ENCODE peak calls at places on chromosomes 12 and 14, in seven cellular contexts. One of them, this sample, is unnamed. For H3K36me3 and H3K27me3, the result is how much of the 10 kb centered on the place peaks cover.

GRCh38 chr14:79951572-79951971 is 259.7 kb downstream of the DIO2 start:
- DNase-seq in tibial nerve: no peak
- DNase-seq in CD8-positive, alpha-beta memory T cell: no peak
- DNase-seq in K562: no peak
- DNase-seq in esophagus muscularis mucosa: no peak
- DNase-seq in endodermal cell: no peak
- DNase-seq in uterus: no peak
- DNase-seq in this sample: no peak

GRCh38 chr12:63917864-63918742 is 73.6 kb downstream of the SRGAP1 start:
- DNase-seq in uterus: no peak
- DNase-seq in esophagus muscularis mucosa: no peak
- DNase-seq in endodermal cell: no peak
- DNase-seq in K562: no peak
- DNase-seq in CD8-positive, alpha-beta memory T cell: no peak
- DNase-seq in tibial nerve: peak
- DNase-seq in this sample: no peak

GRCh38 chr14:68896132-68896531 is 83.0 kb downstream of the ACTN1 start:
- DNase-seq in esophagus muscularis mucosa: no peak
- DNase-seq in tibial nerve: no peak
- DNase-seq in CD8-positive, alpha-beta memory T cell: no peak
- DNase-seq in endodermal cell: peak
- DNase-seq in K562: no peak
- DNase-seq in uterus: no peak
- DNase-seq in this sample: peak

GRCh38 chr12:80632835-80633234 is 74.6 kb upstream of the MYF6 start:
- DNase-seq in CD8-positive, alpha-beta memory T cell: no peak
- DNase-seq in uterus: no peak
- DNase-seq in esophagus muscularis mucosa: no peak
- DNase-seq in endodermal cell: peak
- DNase-seq in tibial nerve: no peak
- DNase-seq in K562: no peak
- DNase-seq in this sample: peak

GRCh38 chr14:100767788-100768536 is 41.3 kb downstream of the DLK1 start:
- DNase-seq in K562: no peak
- DNase-seq in tibial nerve: no peak
- DNase-seq in endodermal cell: peak
- DNase-seq in CD8-positive, alpha-beta memory T cell: no peak
- DNase-seq in esophagus muscularis mucosa: no peak
- DNase-seq in uterus: no peak
- DNase-seq in this sample: no peak

GRCh38 chr14:56199095-56199975 is 81.1 kb downstream of the PELI2 start:
- DNase-seq in endodermal cell: no peak
- DNase-seq in CD8-positive, alpha-beta memory T cell: no peak
- DNase-seq in esophagus muscularis mucosa: peak
- DNase-seq in uterus: peak
- DNase-seq in tibial nerve: peak
- DNase-seq in K562: peak
- DNase-seq in this sample: no peak

GRCh38 chr14:91272341-91273272 is 28.1 kb upstream of the GPR68 start:
- DNase-seq in esophagus muscularis mucosa: no peak
- DNase-seq in uterus: no peak
- DNase-seq in endodermal cell: no peak
- DNase-seq in CD8-positive, alpha-beta memory T cell: no peak
- DNase-seq in K562: no peak
- DNase-seq in tibial nerve: no peak
- DNase-seq in this sample: no peak

GRCh38 chr14:96999654-97000155 is 202.5 kb downstream of the VRK1 start:
- DNase-seq in CD8-positive, alpha-beta memory T cell: no peak
- DNase-seq in esophagus muscularis mucosa: no peak
- DNase-seq in tibial nerve: no peak
- DNase-seq in endodermal cell: peak
- DNase-seq in K562: no peak
- DNase-seq in uterus: no peak
- DNase-seq in this sample: no peak

GRCh38 chr12:497501-498160 is 37.9 kb downstream of the B4GALNT3 start:
- DNase-seq in endodermal cell: peak
- DNase-seq in CD8-positive, alpha-beta memory T cell: no peak
- DNase-seq in K562: no peak
- DNase-seq in esophagus muscularis mucosa: no peak
- DNase-seq in uterus: no peak
- DNase-seq in tibial nerve: no peak
- DNase-seq in this sample: no peak

GRCh38 chr12:120125792-120126634 is 9.5 kb upstream of the RAB35 start:
- DNase-seq in K562: no peak
- DNase-seq in tibial nerve: no peak
- DNase-seq in CD8-positive, alpha-beta memory T cell: no peak
- DNase-seq in uterus: no peak
- DNase-seq in endodermal cell: no peak
- DNase-seq in esophagus muscularis mucosa: no peak
- DNase-seq in this sample: no peak

GRCh38 chr14:50001999-50002925 is 109.4 kb downstream of the ARF6 start:
- DNase-seq in K562: no peak
- DNase-seq in uterus: no peak
- DNase-seq in endodermal cell: peak
- DNase-seq in CD8-positive, alpha-beta memory T cell: peak
- DNase-seq in esophagus muscularis mucosa: no peak
- DNase-seq in tibial nerve: no peak
- DNase-seq in this sample: peak

GRCh38 chr12:124519741-124520140 is 47.7 kb downstream of the NCOR2 start:
- DNase-seq in esophagus muscularis mucosa: no peak
- DNase-seq in K562: no peak
- DNase-seq in uterus: peak
- DNase-seq in tibial nerve: no peak
- DNase-seq in CD8-positive, alpha-beta memory T cell: no peak
- DNase-seq in endodermal cell: no peak
- DNase-seq in this sample: no peak

GRCh38 chr12:1911598-1912575 is 6.6 kb downstream of the CACNA2D4 start:
- DNase-seq in K562: peak
- DNase-seq in uterus: no peak
- DNase-seq in CD8-positive, alpha-beta memory T cell: no peak
- DNase-seq in endodermal cell: peak
- DNase-seq in tibial nerve: no peak
- DNase-seq in esophagus muscularis mucosa: peak
- DNase-seq in this sample: peak

GRCh38 chr14:34246206-34246605 is 215.8 kb downstream of the SPTSSA start:
- DNase-seq in endodermal cell: no peak
- DNase-seq in K562: no peak
- DNase-seq in tibial nerve: no peak
- DNase-seq in esophagus muscularis mucosa: peak
- DNase-seq in CD8-positive, alpha-beta memory T cell: no peak
- DNase-seq in uterus: no peak
- DNase-seq in this sample: no peak

GRCh38 chr14:99471731-99472130 is 8.9 kb downstream of the SETD3 start:
- DNase-seq in esophagus muscularis mucosa: no peak
- DNase-seq in tibial nerve: no peak
- DNase-seq in uterus: no peak
- DNase-seq in CD8-positive, alpha-beta memory T cell: no peak
- DNase-seq in K562: no peak
- DNase-seq in endodermal cell: no peak
- DNase-seq in this sample: no peak

GRCh38 chr14:34250959-34251358 is 211.1 kb downstream of the SPTSSA start:
- DNase-seq in K562: no peak
- DNase-seq in CD8-positive, alpha-beta memory T cell: no peak
- DNase-seq in uterus: no peak
- DNase-seq in esophagus muscularis mucosa: peak
- DNase-seq in endodermal cell: no peak
- DNase-seq in tibial nerve: no peak
- DNase-seq in this sample: no peak

GRCh38 chr14:60965402-60965801 is 15.5 kb downstream of the TRMT5 start:
- DNase-seq in endodermal cell: no peak
- DNase-seq in uterus: no peak
- DNase-seq in K562: no peak
- DNase-seq in CD8-positive, alpha-beta memory T cell: no peak
- DNase-seq in esophagus muscularis mucosa: no peak
- DNase-seq in tibial nerve: no peak
- DNase-seq in this sample: no peak

GRCh38 chr12:123743002-123743401 is 19.1 kb upstream of the DNAH10 start:
- DNase-seq in K562: peak
- DNase-seq in tibial nerve: no peak
- DNase-seq in endodermal cell: no peak
- DNase-seq in uterus: no peak
- DNase-seq in CD8-positive, alpha-beta memory T cell: no peak
- DNase-seq in esophagus muscularis mucosa: no peak
- DNase-seq in this sample: no peak

GRCh38 chr14:92316937-92317336 is 6.0 kb upstream of the SLC24A4 start:
- DNase-seq in esophagus muscularis mucosa: no peak
- DNase-seq in K562: no peak
- DNase-seq in endodermal cell: peak
- DNase-seq in tibial nerve: no peak
- DNase-seq in uterus: no peak
- DNase-seq in CD8-positive, alpha-beta memory T cell: no peak
- DNase-seq in this sample: no peak

GRCh38 chr14:103115845-103116572 is 7.3 kb upstream of the TNFAIP2 start:
- DNase-seq in K562: no peak
- DNase-seq in CD8-positive, alpha-beta memory T cell: no peak
- DNase-seq in tibial nerve: no peak
- DNase-seq in uterus: no peak
- DNase-seq in endodermal cell: no peak
- DNase-seq in esophagus muscularis mucosa: no peak
- DNase-seq in this sample: no peak

GRCh38 chr12:71759941-71760340 is 5.3 kb downstream of the RAB21 start:
- DNase-seq in tibial nerve: no peak
- DNase-seq in endodermal cell: no peak
- DNase-seq in uterus: no peak
- DNase-seq in K562: no peak
- DNase-seq in CD8-positive, alpha-beta memory T cell: no peak
- DNase-seq in esophagus muscularis mucosa: no peak
- DNase-seq in this sample: no peak
- H3K4me3 ChIP-seq in tibial nerve: no peak
- H3K4me3 ChIP-seq in endodermal cell: no peak
- H3K4me3 ChIP-seq in uterus: no peak
- H3K4me3 ChIP-seq in K562: no peak
- H3K4me3 ChIP-seq in CD8-positive, alpha-beta memory T cell: no peak
- H3K4me3 ChIP-seq in esophagus muscularis mucosa: no peak
- H3K4me3 ChIP-seq in this sample: no peak

DNA sequence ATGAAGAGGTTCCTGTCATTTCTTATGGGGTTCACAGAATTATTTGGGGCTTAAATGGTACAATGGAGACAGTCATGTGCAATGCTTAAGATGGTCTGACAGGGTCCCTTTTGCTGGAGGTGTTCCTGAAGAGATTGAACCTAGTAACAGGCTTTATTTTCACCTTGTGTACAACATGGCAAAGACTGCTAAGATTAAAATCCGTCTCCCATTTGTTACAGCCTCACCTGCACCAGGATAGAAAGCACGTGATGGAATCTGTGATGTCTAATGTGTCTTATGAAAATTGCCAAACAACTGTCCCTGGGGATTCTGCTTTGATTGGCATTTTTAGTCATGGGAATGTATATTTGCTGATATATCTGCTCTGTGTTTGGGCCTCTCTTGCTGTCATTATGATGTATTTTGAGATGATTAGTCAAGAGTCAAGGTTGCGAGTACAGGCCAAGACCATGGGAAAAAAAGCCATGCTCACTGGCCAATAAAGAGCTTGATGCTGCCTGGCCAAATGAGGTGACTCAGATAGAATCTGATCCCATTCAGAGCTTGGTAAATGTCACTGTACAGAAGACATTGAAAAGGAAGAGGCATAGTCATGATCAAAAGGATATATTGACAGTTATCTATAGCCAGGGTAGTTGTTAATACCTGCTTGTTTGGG is 96.1 kb downstream of the FLRT2 start:
- DNase-seq in esophagus muscularis mucosa: no peak
- DNase-seq in endodermal cell: no peak
- DNase-seq in uterus: no peak
- DNase-seq in CD8-positive, alpha-beta memory T cell: no peak
- DNase-seq in K562: no peak
- DNase-seq in tibial nerve: no peak
- DNase-seq in this sample: no peak
- H3K36me3 ChIP-seq in esophagus muscularis mucosa: under half
- H3K36me3 ChIP-seq in endodermal cell: under half
- H3K36me3 ChIP-seq in uterus: under half
- H3K36me3 ChIP-seq in CD8-positive, alpha-beta memory T cell: under half
- H3K36me3 ChIP-seq in K562: under half
- H3K36me3 ChIP-seq in tibial nerve: under half
- H3K36me3 ChIP-seq in this sample: under half

DNA sequence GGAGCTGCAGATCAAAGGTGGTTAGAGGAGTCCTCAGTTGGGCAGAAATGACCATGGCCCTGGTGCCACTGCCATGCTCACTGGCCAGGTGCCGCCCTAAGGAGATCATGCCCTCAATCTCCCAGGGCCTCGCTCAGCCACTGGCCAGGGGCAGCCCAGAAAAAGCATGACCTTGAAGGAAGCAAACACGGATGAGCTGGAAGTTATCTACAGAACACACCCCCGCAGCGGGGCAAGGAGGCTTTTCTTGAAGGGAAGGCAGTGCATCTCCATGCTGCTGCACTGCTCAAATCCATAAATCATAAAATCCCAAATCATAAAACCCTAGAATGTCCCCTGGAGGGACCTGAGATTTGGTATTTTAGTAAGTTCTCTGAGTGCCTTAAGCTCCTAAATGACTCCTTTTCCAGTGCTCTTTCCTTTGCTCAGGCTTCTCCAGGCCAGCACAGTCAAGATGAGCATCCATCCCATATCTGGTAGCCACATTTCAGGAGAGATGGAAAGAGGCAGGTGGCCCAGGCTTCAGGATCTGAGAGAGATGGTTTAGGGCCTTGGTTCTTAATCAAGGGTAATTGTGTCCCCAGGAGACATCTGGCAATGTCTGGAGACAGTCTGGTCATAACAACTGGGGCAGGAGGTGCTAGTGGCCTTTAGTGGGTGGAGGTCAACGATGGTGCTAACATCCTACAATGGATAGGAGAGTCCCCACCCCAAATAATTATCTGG is 217.3 kb downstream of the RBM19 start:
- DNase-seq in endodermal cell: no peak
- DNase-seq in CD8-positive, alpha-beta memory T cell: no peak
- DNase-seq in K562: peak
- DNase-seq in uterus: no peak
- DNase-seq in esophagus muscularis mucosa: no peak
- DNase-seq in tibial nerve: no peak
- DNase-seq in this sample: no peak
- H3K27me3 ChIP-seq in endodermal cell: under half
- H3K27me3 ChIP-seq in CD8-positive, alpha-beta memory T cell: under half
- H3K27me3 ChIP-seq in K562: under half
- H3K27me3 ChIP-seq in uterus: under half
- H3K27me3 ChIP-seq in esophagus muscularis mucosa: under half
- H3K27me3 ChIP-seq in tibial nerve: under half
- H3K27me3 ChIP-seq in this sample: under half

GRCh38 chr12:89706551-89707348 is 1.9 kb downstream of the ATP2B1 start:
- DNase-seq in uterus: peak
- DNase-seq in K562: no peak
- DNase-seq in tibial nerve: peak
- DNase-seq in endodermal cell: peak
- DNase-seq in CD8-positive, alpha-beta memory T cell: no peak
- DNase-seq in esophagus muscularis mucosa: no peak
- DNase-seq in this sample: peak

GRCh38 chr12:89703768-89704167 is 4.9 kb downstream of the ATP2B1 start:
- DNase-seq in uterus: no peak
- DNase-seq in endodermal cell: no peak
- DNase-seq in esophagus muscularis mucosa: no peak
- DNase-seq in tibial nerve: no peak
- DNase-seq in CD8-positive, alpha-beta memory T cell: no peak
- DNase-seq in K562: no peak
- DNase-seq in this sample: no peak

GRCh38 chr12:89701606-89702206 is 6.9 kb downstream of the ATP2B1 start:
- DNase-seq in K562: no peak
- DNase-seq in tibial nerve: no peak
- DNase-seq in endodermal cell: no peak
- DNase-seq in CD8-positive, alpha-beta memory T cell: no peak
- DNase-seq in esophagus muscularis mucosa: no peak
- DNase-seq in uterus: no peak
- DNase-seq in this sample: no peak

GRCh38 chr12:89702503-89702902 is 6.1 kb downstream of the ATP2B1 start:
- DNase-seq in endodermal cell: no peak
- DNase-seq in esophagus muscularis mucosa: no peak
- DNase-seq in CD8-positive, alpha-beta memory T cell: no peak
- DNase-seq in uterus: no peak
- DNase-seq in K562: no peak
- DNase-seq in tibial nerve: no peak
- DNase-seq in this sample: no peak

GRCh38 chr12:89704457-89704856 is 4.2 kb downstream of the ATP2B1 start:
- DNase-seq in endodermal cell: no peak
- DNase-seq in tibial nerve: no peak
- DNase-seq in esophagus muscularis mucosa: no peak
- DNase-seq in K562: no peak
- DNase-seq in CD8-positive, alpha-beta memory T cell: no peak
- DNase-seq in uterus: no peak
- DNase-seq in this sample: no peak
- H3K4me3 ChIP-seq in endodermal cell: no peak
- H3K4me3 ChIP-seq in tibial nerve: no peak
- H3K4me3 ChIP-seq in esophagus muscularis mucosa: no peak
- H3K4me3 ChIP-seq in K562: no peak
- H3K4me3 ChIP-seq in CD8-positive, alpha-beta memory T cell: no peak
- H3K4me3 ChIP-seq in uterus: no peak
- H3K4me3 ChIP-seq in this sample: no peak

This sample was measured in H7.